ENCODE peak calls at places on chromosomes 7 and 10, in eight cellular contexts. B, H, D, P, W, M, F and T are unnamed samples.

GRCh38 chr7:156166692-156167416 is 354.6 kb upstream of the SHH start:
- DNase-seq in B (no peak), H (no peak), D (no peak), P (no peak), W (no peak), M (no peak), F (no peak), T (no peak)

GRCh38 chr10:24720096-24720495 is 3.6 kb downstream of the ARHGAP21 start:
- DNase-seq in B (no peak), H (no peak), D (no peak), P (no peak), W (no peak), M (no peak), F (no peak), T (no peak)

GRCh38 chr10:61452229-61452651 is 941 bp downstream of the TMEM26 start:
- DNase-seq in B (peak), H (no peak), D (peak), P (no peak), W (no peak), M (no peak), F (no peak), T (peak)

GRCh38 chr10:44982496-44982895 is 3.9 kb upstream of the DEPP1 start:
- DNase-seq in B (peak), H (no peak), D (no peak), P (no peak), W (no peak), M (no peak), F (peak), T (no peak)

GRCh38 chr10:120607016-120607709 is 150.1 kb downstream of the PLPP4 start:
- DNase-seq in B (no peak), H (no peak), D (no peak), P (peak), W (peak), M (peak), F (no peak), T (peak)

GRCh38 chr10:14486777-14487510 is 156.2 kb upstream of the FRMD4A start:
- DNase-seq in B (peak), H (no peak), D (no peak), P (no peak), W (no peak), M (no peak), F (no peak), T (peak)

GRCh38 chr10:124735491-124736286 is 8.5 kb downstream of the FAM53B start:
- DNase-seq in B (peak), H (no peak), D (no peak), P (no peak), W (no peak), M (no peak), F (peak), T (no peak)

GRCh38 chr10:12417341-12417740 is 68.0 kb downstream of the CAMK1D start:
- DNase-seq in B (no peak), H (no peak), D (no peak), P (no peak), W (no peak), M (no peak), F (no peak), T (no peak)

GRCh38 chr10:12847361-12847975 is 154.0 kb downstream of the CCDC3 start:
- DNase-seq in B (no peak), H (no peak), D (no peak), P (no peak), W (no peak), M (no peak), F (no peak), T (no peak)

GRCh38 chr10:23100331-23101030 is 5.1 kb downstream of the MSRB2 start:
- DNase-seq in B (no peak), H (no peak), D (no peak), P (no peak), W (no peak), M (no peak), F (no peak), T (no peak)

GRCh38 chr10:110865184-110865803 is 6.4 kb upstream of the PDCD4 start:
- DNase-seq in B (no peak), H (no peak), D (no peak), P (no peak), W (peak), M (peak), F (no peak), T (peak)

GRCh38 chr7:41882745-41883527 is 180.0 kb upstream of the INHBA start:
- DNase-seq in B (no peak), H (no peak), D (no peak), P (no peak), W (no peak), M (no peak), F (no peak), T (no peak)

GRCh38 chr7:1024331-1024761 is 20.0 kb upstream of the GPR146 start:
- DNase-seq in B (no peak), H (peak), D (no peak), P (no peak), W (no peak), M (no peak), F (no peak), T (no peak)

GRCh38 chr10:67520924-67521520 is 175.0 kb downstream of the CTNNA3 start:
- DNase-seq in B (peak), H (no peak), D (no peak), P (peak), W (peak), M (peak), F (no peak), T (peak)

GRCh38 chr10:50937230-50937907 is 51.9 kb upstream of the A1CF start:
- DNase-seq in B (no peak), H (no peak), D (no peak), P (peak), W (peak), M (peak), F (no peak), T (peak)

GRCh38 chr7:94041529-94041928 is 37.4 kb upstream of the BET1 start:
- DNase-seq in B (no peak), H (no peak), D (no peak), P (peak), W (peak), M (no peak), F (no peak), T (peak)

GRCh38 chr7:37732253-37732652 is 48.7 kb downstream of the GPR141 start:
- DNase-seq in B (no peak), H (peak), D (no peak), P (no peak), W (peak), M (peak), F (peak), T (peak)

GRCh38 chr7:151012031-151012692 is 12.1 kb downstream of the ATG9B start:
- DNase-seq in B (no peak), H (no peak), D (no peak), P (no peak), W (no peak), M (no peak), F (no peak), T (no peak)

GRCh38 chr10:62610649-62611229 is 193.8 kb upstream of the ADO start:
- DNase-seq in B (peak), H (peak), D (peak), P (no peak), W (peak), M (peak), F (no peak), T (peak)

GRCh38 chr10:29412452-29413004 is 123.7 kb downstream of the LYZL1 start:
- DNase-seq in B (no peak), H (no peak), D (no peak), P (no peak), W (peak), M (peak), F (no peak), T (peak)

GRCh38 chr10:98404571-98405396 is 10.2 kb downstream of the PYROXD2 start:
- DNase-seq in B (no peak), H (no peak), D (no peak), P (no peak), W (peak), M (peak), F (no peak), T (peak)

GRCh38 chr7:129072410-129073063 is 17.6 kb upstream of the TNPO3 start:
- DNase-seq in B (no peak), H (no peak), D (no peak), P (no peak), W (no peak), M (no peak), F (no peak), T (no peak)

GRCh38 chr10:1130995-1131790 is 75.0 kb downstream of the WDR37 start:
- DNase-seq in B (no peak), H (no peak), D (no peak), P (no peak), W (no peak), M (no peak), F (no peak), T (no peak)

GRCh38 chr7:116806046-116806944 is 56.1 kb upstream of the CAPZA2 start:
- DNase-seq in B (no peak), H (no peak), D (no peak), P (no peak), W (no peak), M (no peak), F (no peak), T (no peak)

GRCh38 chr7:113289140-113289740 is 170.9 kb upstream of the SMIM30 start:
- DNase-seq in B (no peak), H (no peak), D (no peak), P (peak), W (peak), M (peak), F (no peak), T (peak)

GRCh38 chr10:43124094-43124521 is 14.1 kb upstream of the CSGALNACT2 start:
- DNase-seq in B (peak), H (no peak), D (no peak), P (no peak), W (no peak), M (no peak), F (peak), T (no peak)

GRCh38 chr7:130362251-130362650 is 17.6 kb downstream of the CPA5 start:
- DNase-seq in B (no peak), H (no peak), D (no peak), P (no peak), W (no peak), M (no peak), F (no peak), T (no peak)

GRCh38 chr10:75926763-75927162 is 495.3 kb downstream of the LRMDA start:
- DNase-seq in B (no peak), H (no peak), D (peak), P (no peak), W (no peak), M (no peak), F (peak), T (no peak)
- TF ChIP-seq CTCF in B (peak), H (peak), D (no peak), P (no peak), W (no peak), M (no peak), F (no peak), T (no peak)

GRCh38 chr7:47327698-47328391 is 254.1 kb downstream of the TNS3 start:
- DNase-seq in B (peak), H (peak), D (peak), P (peak), W (peak), M (peak), F (peak), T (peak)

GRCh38 chr7:47325337-47325736 is 256.6 kb downstream of the TNS3 start:
- DNase-seq in B (no peak), H (no peak), D (no peak), P (no peak), W (no peak), M (no peak), F (no peak), T (no peak)

GRCh38 chr7:47326220-47326619 is 255.7 kb downstream of the TNS3 start:
- DNase-seq in B (no peak), H (no peak), D (no peak), P (peak), W (peak), M (peak), F (no peak), T (peak)

GRCh38 chr7:47327306-47327697 is 254.6 kb downstream of the TNS3 start:
- DNase-seq in B (no peak), H (no peak), D (no peak), P (no peak), W (peak), M (peak), F (no peak), T (peak)

GRCh38 chr7:47326808-47327207 is 255.1 kb downstream of the TNS3 start:
- DNase-seq in B (peak), H (peak), D (no peak), P (no peak), W (peak), M (peak), F (no peak), T (peak)
- H3K4me3 ChIP-seq in B (no peak), H (peak), D (no peak), P (peak), W (peak), M (no peak), F (peak), T (no peak)

GRCh38 chr10:34816067-34817002 is 1.2 kb upstream of the PARD3 start:
- DNase-seq in B (peak), H (no peak), D (no peak), P (peak), W (peak), M (peak), F (peak), T (peak)
- TF ChIP-seq CTCF in B (no peak), H (no peak), D (no peak), P (peak), W (no peak), M (peak), F (no peak), T (peak)

GRCh38 chr7:149020483-149020882 is 7.8 kb downstream of the PDIA4 start:
- DNase-seq in B (no peak), H (no peak), D (no peak), P (no peak), W (no peak), M (no peak), F (no peak), T (no peak)
- H3K4me3 ChIP-seq in B (no peak), H (no peak), D (no peak), P (no peak), W (no peak), M (no peak), F (no peak), T (no peak)

GRCh38 chr7:32023353-32023752 is 46.9 kb downstream of the PDE1C start:
- DNase-seq in B (no peak), H (no peak), D (no peak), P (no peak), W (no peak), M (peak), F (no peak), T (no peak)

GRCh38 chr7:32020760-32021159 is 49.4 kb downstream of the PDE1C start:
- DNase-seq in B (no peak), H (no peak), D (no peak), P (no peak), W (no peak), M (peak), F (no peak), T (no peak)

GRCh38 chr7:32019008-32019578 is 51.1 kb downstream of the PDE1C start:
- DNase-seq in B (no peak), H (no peak), D (no peak), P (no peak), W (no peak), M (peak), F (no peak), T (no peak)
- TF ChIP-seq CTCF in B (no peak), H (no peak), D (no peak), P (no peak), W (no peak), M (no peak), F (no peak), T (no peak)

GRCh38 chr10:102226542-102226870 is 407 bp downstream of the ELOVL3 start:
- DNase-seq in B (no peak), H (no peak), D (no peak), P (no peak), W (no peak), M (no peak), F (no peak), T (no peak)
- H3K4me3 ChIP-seq in B (no peak), H (peak), D (peak), P (peak), W (peak), M (peak), F (peak), T (peak)

DNA sequence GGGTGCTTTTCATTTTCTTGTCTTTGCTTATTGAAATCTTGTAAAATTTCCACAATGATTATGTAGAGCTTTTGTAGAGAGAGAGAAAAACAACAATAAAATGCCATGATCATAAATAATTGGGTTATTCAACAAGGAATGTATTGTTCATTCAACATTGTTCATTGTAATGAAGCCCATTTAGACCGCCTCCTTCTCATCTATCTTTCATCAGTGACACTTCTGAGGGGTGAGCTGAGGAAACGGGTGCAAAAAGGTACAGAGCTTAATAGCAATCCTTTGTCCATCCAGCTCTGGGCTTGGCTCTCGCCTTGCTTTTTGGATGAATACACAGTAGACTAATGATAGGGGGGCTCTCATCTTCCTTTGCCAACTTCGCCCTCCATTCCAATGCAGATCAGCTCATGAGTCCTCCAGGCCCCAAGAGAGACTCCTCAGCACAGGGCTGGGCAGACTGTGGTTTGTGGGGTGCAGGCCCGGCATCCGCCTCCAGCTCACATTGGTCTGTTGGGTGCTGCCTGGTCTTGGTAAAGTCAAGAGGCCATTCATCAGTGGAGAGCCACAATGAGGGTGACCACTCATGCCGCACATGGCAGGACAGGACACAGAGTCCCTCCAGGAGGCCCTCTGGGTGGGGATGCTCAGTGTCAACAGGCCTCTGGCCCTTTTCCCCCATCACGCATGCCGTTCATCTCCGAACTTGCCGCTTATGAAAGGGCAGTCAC is 17.9 kb upstream of the PPA1 start:
- DNase-seq in B (no peak), H (no peak), D (no peak), P (no peak), W (no peak), M (no peak), F (no peak), T (no peak)
- TF ChIP-seq CTCF in B (no peak), H (no peak), D (no peak), P (no peak), W (no peak), M (no peak), F (no peak), T (no peak)

GRCh38 chr10:96699613-96700012 is 20.7 kb downstream of the PIK3AP1 start:
- DNase-seq in B (no peak), H (no peak), D (no peak), P (no peak), W (no peak), M (no peak), F (no peak), T (no peak)

GRCh38 chr10:96697438-96697837 is 22.9 kb downstream of the PIK3AP1 start:
- DNase-seq in B (no peak), H (no peak), D (no peak), P (no peak), W (no peak), M (no peak), F (no peak), T (no peak)

GRCh38 chr10:96700477-96701099 is 19.7 kb downstream of the PIK3AP1 start:
- DNase-seq in B (no peak), H (no peak), D (no peak), P (no peak), W (no peak), M (no peak), F (no peak), T (no peak)

GRCh38 chr10:96703358-96703757 is 17.0 kb downstream of the PIK3AP1 start:
- DNase-seq in B (no peak), H (no peak), D (no peak), P (no peak), W (no peak), M (no peak), F (no peak), T (no peak)

GRCh38 chr10:96701265-96701664 is 19.0 kb downstream of the PIK3AP1 start:
- DNase-seq in B (no peak), H (no peak), D (no peak), P (no peak), W (no peak), M (no peak), F (no peak), T (no peak)
- H3K4me3 ChIP-seq in B (no peak), H (no peak), D (no peak), P (no peak), W (no peak), M (no peak), F (no peak), T (no peak)